ENCODE peak calls at places on chromosomes 5 and 9, in ten cellular contexts. Y is A673, S is fibroblast of pulmonary artery, P is BJ, W is aorta, A is cardiac fibroblast, K is astrocyte of the spinal cord, T is suprapubic skin, H is pancreas, E is H7. F is an unnamed sample.

GRCh38 chr9:81557957-81558791 is 131.2 kb downstream of the TLE1 start:
- DNase-seq in P (peak), Y (peak), S (peak), H (peak), T (no peak), E (no peak), K (peak), W (no peak), A (peak), F (no peak)

GRCh38 chr5:62587737-62588136 is 9.1 kb downstream of the LRRC70 start:
- DNase-seq in S (peak), W (no peak), Y (no peak), T (no peak), E (no peak), A (peak), P (no peak), H (no peak), K (no peak), F (no peak)

GRCh38 chr5:62431735-62432617 is 19.4 kb downstream of the IPO11 start:
- DNase-seq in H (no peak), E (no peak), P (no peak), S (peak), Y (no peak), T (no peak), A (peak), W (no peak), K (no peak), F (no peak)

GRCh38 chr5:132421442-132421841 is 51.9 kb downstream of the SLC22A5 start:
- DNase-seq in W (no peak), E (no peak), P (no peak), H (no peak), Y (peak), T (no peak), A (no peak), S (no peak), K (no peak), F (no peak)

GRCh38 chr9:131575946-131576853 is 30.9 kb downstream of the PRRT1B start:
- DNase-seq in E (no peak), S (no peak), T (no peak), Y (no peak), H (no peak), K (no peak), W (peak), P (no peak), A (no peak), F (peak)

GRCh38 chr5:54845567-54845941 is 139.8 kb downstream of the ESM1 start:
- DNase-seq in P (no peak), K (peak), W (no peak), Y (peak), E (no peak), T (no peak), S (peak), A (peak), H (no peak), F (no peak)

GRCh38 chr5:72407541-72407940 is 87.4 kb downstream of the PTCD2 start:
- DNase-seq in A (no peak), W (no peak), P (no peak), K (no peak), T (no peak), H (no peak), S (no peak), Y (no peak), E (no peak), F (no peak)

GRCh38 chr9:97811534-97812246 is 41.3 kb upstream of the FOXE1 start:
- DNase-seq in H (no peak), S (peak), P (no peak), E (no peak), K (peak), T (no peak), Y (no peak), A (peak), W (no peak), F (no peak)

GRCh38 chr5:143205386-143205785 is 198.1 kb downstream of the NR3C1 start:
- DNase-seq in T (no peak), W (peak), P (peak), A (peak), E (no peak), H (no peak), Y (no peak), S (peak), K (peak), F (no peak)

GRCh38 chr9:127921592-127922120 is 4.8 kb upstream of the ST6GALNAC4 start:
- DNase-seq in P (no peak), K (peak), Y (peak), T (no peak), S (peak), E (peak), W (peak), A (peak), H (peak), F (peak)

GRCh38 chr9:16461231-16461840 is 409.1 kb downstream of the BNC2 start:
- DNase-seq in P (no peak), Y (no peak), T (no peak), E (peak), K (no peak), H (no peak), A (no peak), W (no peak), S (no peak), F (no peak)
- H3K4me3 ChIP-seq in P (no peak), Y (no peak), T (no peak), E (no peak), K (no peak), H (no peak), A (no peak), W (no peak), S (no peak), F (no peak)

GRCh38 chr9:75083188-75083976 is 4.6 kb downstream of the NMRK1 start:
- DNase-seq in K (no peak), T (no peak), P (no peak), H (peak), S (no peak), A (no peak), E (peak), Y (no peak), W (no peak), F (peak)
- H3K4me3 ChIP-seq in K (no peak), T (no peak), P (no peak), H (no peak), S (no peak), A (no peak), E (no peak), Y (no peak), W (no peak), F (no peak)

GRCh38 chr5:140038373-140038957 is 4.6 kb downstream of the NRG2 start:
- DNase-seq in T (no peak), H (no peak), E (peak), P (no peak), Y (no peak), K (peak), S (peak), W (no peak), A (peak), F (no peak)

GRCh38 chr5:140041492-140042421 is 1.3 kb downstream of the NRG2 start:
- DNase-seq in Y (peak), S (peak), K (peak), H (peak), T (peak), E (peak), A (peak), P (no peak), W (peak), F (peak)

GRCh38 chr5:140041099-140041491 is 2.0 kb downstream of the NRG2 start:
- DNase-seq in W (no peak), A (no peak), S (no peak), P (no peak), E (no peak), H (no peak), K (no peak), T (no peak), Y (no peak), F (no peak)

GRCh38 chr5:140039561-140039960 is 3.5 kb downstream of the NRG2 start:
- DNase-seq in T (no peak), K (no peak), H (peak), W (no peak), E (no peak), A (peak), P (no peak), Y (no peak), S (no peak), F (no peak)

GRCh38 chr5:140040358-140040757 is 2.7 kb downstream of the NRG2 start:
- DNase-seq in E (no peak), K (no peak), A (no peak), H (no peak), Y (no peak), T (no peak), W (no peak), S (no peak), P (no peak), F (no peak)
- H3K4me3 ChIP-seq in E (no peak), K (no peak), A (no peak), H (no peak), Y (no peak), T (no peak), W (no peak), S (no peak), P (no peak), F (no peak)

DNA sequence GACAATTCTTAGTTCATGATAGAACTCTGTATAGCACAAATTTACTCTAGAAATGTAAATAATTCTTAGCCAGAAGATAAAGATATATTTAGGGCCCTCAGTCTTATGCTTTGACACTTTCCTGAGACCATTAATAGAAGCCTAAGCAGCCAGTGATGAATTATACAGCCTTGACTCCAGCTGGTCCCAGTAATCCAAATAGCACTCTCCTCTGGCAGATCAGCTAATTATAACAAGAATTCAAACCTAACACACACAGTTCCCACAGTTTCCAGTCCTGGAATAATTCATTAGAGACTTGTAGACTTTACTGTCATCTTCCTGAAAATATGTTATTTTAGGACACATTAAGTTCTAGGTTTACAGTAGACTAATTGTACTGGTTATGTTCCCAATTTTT is 50.4 kb downstream of the SHOC1 start:
- DNase-seq in S (no peak), K (no peak), W (no peak), H (no peak), P (no peak), A (no peak), T (no peak), E (no peak), Y (no peak), F (no peak)
- H3K4me3 ChIP-seq in S (no peak), K (no peak), W (no peak), H (no peak), P (no peak), A (no peak), T (no peak), E (no peak), Y (no peak), F (no peak)

DNA sequence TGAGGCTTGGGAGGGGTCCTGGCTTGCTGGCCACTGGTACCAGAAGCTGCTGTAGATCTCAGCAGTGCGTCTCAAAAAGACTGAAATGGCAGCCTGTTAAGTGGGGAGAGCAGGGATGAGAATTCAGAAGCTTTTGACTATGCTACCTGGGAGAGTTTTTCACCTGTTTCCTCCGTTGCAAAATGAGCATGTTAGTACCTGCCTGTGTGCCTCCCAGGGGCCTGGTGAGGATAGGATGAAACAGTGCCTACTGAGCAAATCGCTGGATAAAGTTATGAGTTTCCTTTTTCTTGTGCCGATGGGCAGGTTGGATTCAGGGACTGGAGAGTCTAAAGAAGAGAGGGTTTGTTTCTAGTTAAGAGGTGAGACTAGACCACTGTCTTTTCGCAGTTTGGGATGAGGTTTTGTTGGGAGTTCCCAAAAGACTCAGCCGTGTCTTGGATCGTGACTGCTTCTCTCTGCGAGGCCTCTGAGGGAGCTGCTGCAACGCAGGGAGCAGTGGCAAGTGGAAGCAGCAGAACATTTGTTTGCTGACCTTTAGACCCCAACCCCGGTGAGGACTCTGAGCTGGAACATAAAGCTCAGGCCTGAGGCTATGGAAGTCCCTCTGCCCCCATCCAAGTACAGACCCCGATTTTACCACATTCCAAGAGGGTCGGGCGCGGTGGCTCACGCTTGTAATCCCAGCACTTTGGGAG is 1.4 kb downstream of the RALGPS1 start:
- DNase-seq in P (no peak), S (no peak), A (no peak), K (no peak), W (no peak), E (no peak), Y (no peak), T (no peak), H (no peak), F (no peak)
- H3K4me3 ChIP-seq in P (no peak), S (no peak), A (no peak), K (no peak), W (no peak), E (peak), Y (peak), T (peak), H (peak), F (peak)

GRCh38 chr9:78437721-78438610 is 141.0 kb downstream of the PSAT1 start:
- DNase-seq in K (no peak), T (no peak), W (no peak), Y (no peak), H (no peak), E (no peak), P (no peak), A (no peak), S (no peak), F (no peak)

GRCh38 chr9:78439866-78440830 is 143.2 kb downstream of the PSAT1 start:
- DNase-seq in E (peak), H (no peak), T (no peak), Y (no peak), W (no peak), S (no peak), P (no peak), K (peak), A (no peak), F (no peak)

GRCh38 chr9:78441396-78441795 is 144.5 kb downstream of the PSAT1 start:
- DNase-seq in S (no peak), T (no peak), H (no peak), Y (no peak), K (no peak), E (no peak), A (no peak), W (no peak), P (no peak), F (no peak)

GRCh38 chr9:78438765-78439164 is 141.8 kb downstream of the PSAT1 start:
- DNase-seq in T (no peak), P (no peak), S (no peak), A (no peak), W (no peak), E (no peak), K (no peak), Y (no peak), H (no peak), F (no peak)

GRCh38 chr9:78439192-78439865 is 142.4 kb downstream of the PSAT1 start:
- DNase-seq in P (peak), W (peak), A (peak), E (peak), H (peak), S (peak), K (peak), Y (peak), T (peak), F (peak)
- H3K4me3 ChIP-seq in P (peak), W (no peak), A (no peak), E (no peak), H (no peak), S (no peak), K (peak), Y (no peak), T (no peak), F (peak)

GRCh38 chr9:136645343-136645902 is 17.3 kb upstream of the EGFL7 start:
- DNase-seq in T (no peak), A (no peak), E (no peak), Y (no peak), W (no peak), S (no peak), P (no peak), H (peak), K (no peak), F (no peak)
- H3K4me3 ChIP-seq in T (peak), A (no peak), E (no peak), Y (no peak), W (no peak), S (no peak), P (no peak), H (no peak), K (no peak), F (no peak)

F was measured in kidney.